ENCODE peak calls at places on chromosomes 16 and 17, in nine cellular contexts. B is glomerular endothelial cell; N is AG04450; F is LoVo; I is NCI-H774; G is progenitor cell of endocrine pancreas; D is NCI-H1092 treated with DMSO at 0.1 percent for 48 hours; C is left ventricle myocardium inferior; O is stimulated activated CD4-positive, alpha-beta T cell treated with anti-CD3 and anti-CD28 coated beads, Interleukin-4, amount 100 ng/mL, for 4 hours. E is an unnamed sample.

GRCh38 chr17:39716879-39717536 is 13.3 kb downstream of the MIEN1 start:
- DNase-seq in B (no peak), N (no peak), F (no peak), I (no peak), G (no peak), D (no peak), C (no peak), O (no peak), E (no peak)

GRCh38 chr17:39981207-39982068 is 831 bp downstream of the PSMD3 start:
- DNase-seq in B (no peak), N (no peak), F (no peak), I (no peak), G (no peak), D (no peak), C (no peak), O (no peak), E (no peak)

GRCh38 chr16:49510676-49511305 is 137.2 kb downstream of the C16orf78 start:
- DNase-seq in B (no peak), N (no peak), F (no peak), I (no peak), G (no peak), D (peak; percentile 18), C (no peak), O (no peak), E (no peak)

GRCh38 chr17:56661906-56662305 is 68.4 kb downstream of the NOG start:
- DNase-seq in B (no peak), N (no peak), F (no peak), I (no peak), G (no peak), D (no peak), C (no peak), O (no peak), E (no peak)

GRCh38 chr17:57749701-57750100 is 4.6 kb upstream of the CCDC182 start:
- DNase-seq in B (no peak), N (no peak), F (no peak), I (no peak), G (no peak), D (no peak), C (no peak), O (no peak), E (no peak)

GRCh38 chr17:47197821-47198220 is 8.7 kb upstream of the CDC27 start:
- DNase-seq in B (no peak), N (no peak), F (no peak), I (no peak), G (no peak), D (no peak), C (no peak), O (no peak), E (no peak)

GRCh38 chr17:28532063-28532960 is 20.1 kb downstream of the UNC119 start:
- DNase-seq in B (no peak), N (no peak), F (no peak), I (no peak), G (no peak), D (no peak), C (no peak), O (no peak), E (peak; percentile 39)

GRCh38 chr16:56286819-56287218 is 95.5 kb downstream of the GNAO1 start:
- DNase-seq in B (no peak), N (no peak), F (no peak), I (no peak), G (no peak), D (no peak), C (no peak), O (no peak), E (peak; percentile 49)

GRCh38 chr17:28247671-28248556 is 71.1 kb upstream of the TMEM97 start:
- DNase-seq in B (no peak), N (no peak), F (no peak), I (no peak), G (no peak), D (no peak), C (no peak), O (no peak), E (no peak)

GRCh38 chr17:76844846-76845245 is 23.4 kb upstream of the MGAT5B start:
- DNase-seq in B (no peak), N (no peak), F (no peak), I (no peak), G (no peak), D (no peak), C (no peak), O (no peak), E (no peak)

GRCh38 chr16:85286066-85286712 is 173.9 kb upstream of the CIBAR2 start:
- DNase-seq in B (no peak), N (peak; percentile 37), F (no peak), I (no peak), G (no peak), D (no peak), C (peak; percentile 72), O (no peak), E (peak; percentile 56)

GRCh38 chr17:45722161-45722560 is 62.0 kb upstream of the CRHR1 start:
- DNase-seq in B (no peak), N (no peak), F (no peak), I (no peak), G (no peak), D (peak; percentile 29), C (no peak), O (no peak), E (no peak)

GRCh38 chr16:8931864-8932263 is 31.8 kb downstream of the USP7 start:
- DNase-seq in B (peak; percentile 22), N (peak; percentile 27), F (no peak), I (no peak), G (peak; percentile 39), D (no peak), C (peak; percentile 52), O (peak; percentile 44), E (peak; percentile 46)

GRCh38 chr16:84753412-84754325 is 53.9 kb downstream of the USP10 start:
- DNase-seq in B (no peak), N (no peak), F (no peak), I (no peak), G (no peak), D (no peak), C (no peak), O (no peak), E (no peak)

GRCh38 chr16:84780977-84781376 is 38.8 kb upstream of the CRISPLD2 start:
- DNase-seq in B (no peak), N (no peak), F (no peak), I (no peak), G (no peak), D (no peak), C (no peak), O (no peak), E (no peak)

GRCh38 chr17:37702605-37703004 is 42.3 kb downstream of the HNF1B start:
- DNase-seq in B (no peak), N (peak; percentile 41), F (peak; percentile 76), I (no peak), G (no peak), D (no peak), C (no peak), O (no peak), E (peak; percentile 79)

E was measured in A172.